ENCODE peak calls at places on chromosomes 3 and 15, in four cellular contexts. I is GM12878, L is K562, V is HepG2. T is an unnamed sample.

GRCh38 chr15:35288580-35288979 is 203.5 kb upstream of the NANOGP8 start:
- DNase-seq in I (no peak), L (no peak), V (no peak), T (no peak)

GRCh38 chr3:157785071-157785826 is 282.0 kb upstream of the VEPH1 start:
- DNase-seq in I (no peak), L (no peak), V (peak), T (no peak)

GRCh38 chr15:85141601-85142185 is 160.0 kb downstream of the PDE8A start:
- DNase-seq in I (no peak), L (no peak), V (no peak), T (no peak)

GRCh38 chr3:149954812-149955211 is 15.9 kb downstream of the PFN2 start:
- DNase-seq in I (no peak), L (no peak), V (no peak), T (no peak)

GRCh38 chr3:105448338-105448982 is 81.8 kb downstream of the ALCAM start:
- DNase-seq in I (no peak), L (no peak), V (no peak), T (no peak)

GRCh38 chr3:33063651-33064051 is 33.3 kb downstream of the GLB1 start:
- DNase-seq in I (peak), L (no peak), V (no peak), T (no peak)

GRCh38 chr15:78950906-78951840 is 6.3 kb upstream of the CTSH start:
- DNase-seq in I (no peak), L (no peak), V (peak), T (no peak)

GRCh38 chr3:154314152-154314551 is 10.1 kb downstream of the DHX36 start:
- DNase-seq in I (no peak), L (no peak), V (no peak), T (no peak)

GRCh38 chr3:159964166-159964973 is 24.3 kb upstream of the IL12A start:
- DNase-seq in I (peak), L (no peak), V (no peak), T (no peak)

GRCh38 chr15:89457086-89457485 is 39.3 kb downstream of the RHCG start:
- DNase-seq in I (no peak), L (peak), V (peak), T (no peak)

GRCh38 chr15:45083223-45083622 is 30.7 kb downstream of the DUOX2 start:
- DNase-seq in I (no peak), L (no peak), V (peak), T (no peak)

GRCh38 chr15:74978503-74978902 is 16.9 kb upstream of the SCAMP5 start:
- DNase-seq in I (no peak), L (no peak), V (no peak), T (no peak)

GRCh38 chr3:54891540-54891897 is 36.3 kb downstream of the LRTM1 start:
- DNase-seq in I (no peak), L (peak), V (peak), T (no peak)

GRCh38 chr3:72482589-72483249 is 365.5 kb downstream of the SHQ1 start:
- DNase-seq in I (peak), L (no peak), V (no peak), T (no peak)

GRCh38 chr15:38217788-38218609 is 34.6 kb upstream of the SPRED1 start:
- DNase-seq in I (no peak), L (no peak), V (no peak), T (no peak)

DNA sequence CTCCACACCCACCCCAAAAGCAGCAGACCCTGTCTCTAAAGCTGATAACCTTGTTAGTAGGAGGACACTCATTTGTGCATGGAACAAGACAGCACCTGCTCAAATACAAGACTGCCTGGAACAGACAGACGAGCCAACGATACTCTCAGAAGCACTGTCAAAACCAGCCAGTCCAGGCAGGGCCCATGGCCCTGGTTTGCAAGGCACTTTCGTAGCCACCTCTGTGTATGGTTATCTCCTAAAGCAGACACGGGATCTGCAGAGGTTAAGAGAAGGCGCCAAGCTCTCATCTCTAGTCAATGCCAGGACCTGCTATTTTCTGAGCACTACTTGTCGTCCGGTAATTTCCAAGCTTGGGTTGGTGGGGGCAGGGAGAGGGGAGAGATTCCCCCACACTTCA is 10.5 kb downstream of the NTRK3 start:
- DNase-seq in I (no peak), L (no peak), V (no peak), T (no peak)
- TF ChIP-seq CBFB in I (no peak), L (no peak), V (no peak), T (no peak)

GRCh38 chr3:5022187-5022965 is 43.1 kb downstream of the BHLHE40 start:
- DNase-seq in I (no peak), L (no peak), V (peak), T (no peak)

GRCh38 chr3:5020262-5020722 is 41.1 kb downstream of the BHLHE40 start:
- DNase-seq in I (no peak), L (no peak), V (no peak), T (no peak)

GRCh38 chr3:5021116-5021515 is 41.9 kb downstream of the BHLHE40 start:
- DNase-seq in I (no peak), L (no peak), V (no peak), T (no peak)

GRCh38 chr3:5022966-5023776 is 43.9 kb downstream of the BHLHE40 start:
- DNase-seq in I (no peak), L (peak), V (peak), T (no peak)

DNA sequence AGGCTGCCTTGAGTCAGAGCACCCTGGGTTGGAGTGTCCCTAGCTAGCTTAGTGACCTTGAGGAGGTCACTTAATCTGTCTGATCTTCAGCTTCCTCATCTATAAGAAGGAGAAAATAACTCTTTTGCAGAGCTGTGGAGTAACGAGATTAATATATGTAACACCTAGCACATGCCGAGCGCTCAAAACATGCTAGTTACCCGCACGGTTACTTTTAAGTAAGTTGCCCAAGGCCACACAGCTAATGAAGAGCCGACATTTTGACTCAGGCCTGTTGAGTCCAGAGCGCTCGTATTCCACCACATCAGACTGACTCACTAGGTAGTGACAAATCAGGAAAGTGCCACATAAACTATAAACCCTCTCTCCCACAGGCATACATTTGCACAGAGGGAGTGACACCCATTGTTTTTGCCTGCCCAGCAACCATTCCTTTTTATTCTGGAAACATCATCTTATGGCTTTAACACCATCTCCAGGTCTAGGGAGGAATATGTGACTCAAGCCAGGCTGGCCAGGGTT is 42.4 kb downstream of the BHLHE40 start:
- DNase-seq in I (no peak), L (no peak), V (peak), T (no peak)
- TF ChIP-seq CBFB in I (no peak), L (no peak), V (no peak), T (no peak)

GRCh38 chr3:58298189-58298588 is 7.9 kb upstream of the RPP14 start:
- DNase-seq in I (no peak), L (no peak), V (no peak), T (no peak)
- TF ChIP-seq CBFB in I (no peak), L (no peak), V (no peak), T (no peak)

DNA sequence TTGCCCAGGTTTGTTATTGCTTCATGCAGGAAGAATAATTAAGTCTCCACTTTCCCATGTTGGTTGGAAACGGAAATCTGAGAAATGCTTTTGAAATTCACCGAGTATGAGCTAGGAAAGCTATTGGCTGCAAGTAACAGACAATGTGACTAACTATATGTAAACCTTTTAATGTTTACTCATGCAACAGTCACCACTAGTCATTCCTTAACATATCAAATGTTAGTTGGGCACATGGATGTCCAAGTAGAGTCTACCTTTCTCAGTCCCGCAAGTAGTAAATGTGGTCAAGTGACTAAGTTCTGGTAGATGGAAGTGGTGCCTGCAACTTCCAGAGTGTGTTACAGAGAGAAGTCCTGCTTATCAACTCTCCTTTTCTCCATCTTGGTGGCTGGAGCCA is 52.5 kb downstream of the KLF15 start:
- DNase-seq in I (no peak), L (no peak), V (no peak), T (no peak)
- TF ChIP-seq CBFB in I (no peak), L (no peak), V (no peak), T (no peak)

DNA sequence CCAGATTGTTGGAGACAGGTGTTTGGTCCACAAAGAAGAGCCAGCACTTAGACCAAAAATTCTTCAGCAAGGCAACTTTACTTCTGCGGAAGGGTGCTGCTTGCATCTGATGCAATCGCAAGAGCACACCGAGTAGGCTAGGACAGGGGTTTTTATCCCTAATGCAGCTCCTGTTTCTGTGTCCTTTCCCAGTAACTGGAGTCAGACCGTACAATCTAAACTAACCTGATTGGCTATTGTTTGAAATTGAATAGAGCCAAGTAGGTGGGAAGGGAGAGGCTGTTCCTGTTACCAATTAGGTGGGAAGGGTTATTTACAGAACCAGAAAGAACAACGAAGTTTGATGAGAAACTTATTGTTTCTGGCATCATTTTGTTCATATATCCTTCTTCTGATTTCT is 77.6 kb downstream of the CHCHD4 start:
- DNase-seq in I (no peak), L (no peak), V (no peak), T (no peak)
- TF ChIP-seq CBFB in I (no peak), L (no peak), V (no peak), T (no peak)

GRCh38 chr15:73560501-73561117 is 72.6 kb downstream of the NPTN start:
- DNase-seq in I (peak), L (peak), V (peak), T (no peak)
- TF ChIP-seq CBFB in I (no peak), L (no peak), V (no peak), T (no peak)

DNA sequence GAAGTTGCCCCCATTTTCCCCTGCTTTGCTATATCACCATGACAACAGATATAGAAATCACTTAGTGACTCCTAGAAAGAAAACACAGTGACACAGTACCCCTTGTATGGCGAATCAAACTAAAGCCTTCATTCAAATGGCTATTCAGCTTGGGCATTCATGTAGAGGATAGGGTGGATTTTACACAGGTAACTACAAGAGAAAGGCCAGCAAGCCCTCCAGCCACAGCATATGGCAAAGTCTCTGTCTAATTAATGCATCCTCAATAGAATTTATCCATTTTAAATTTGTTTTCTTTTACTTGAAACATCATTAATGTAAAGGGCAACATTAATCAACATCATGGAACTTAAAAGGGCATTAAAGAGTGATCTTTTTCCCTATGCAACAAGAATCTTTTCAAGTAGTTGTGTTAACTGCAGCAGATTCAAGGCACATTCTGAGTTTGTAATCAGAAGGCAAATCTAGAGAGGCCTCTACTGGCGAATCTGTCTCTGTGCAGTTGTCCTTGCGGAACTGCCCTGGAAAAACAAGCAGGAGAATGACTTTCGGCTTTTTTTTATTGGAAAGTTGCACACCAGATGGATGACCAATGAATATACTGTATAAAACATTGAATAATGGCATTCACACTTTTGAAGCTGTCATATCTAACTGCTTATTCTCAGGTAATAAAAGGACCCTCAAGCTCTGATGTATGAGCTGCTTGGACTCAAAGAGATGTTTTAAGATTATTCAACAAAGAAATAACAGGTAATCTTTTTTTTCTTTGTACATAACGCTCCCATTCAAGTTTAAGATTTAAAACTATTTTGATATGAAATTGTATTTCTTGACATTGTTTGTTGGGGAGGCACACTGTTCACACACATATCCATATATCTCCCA is 621.6 kb upstream of the AGTR1 start:
- DNase-seq in I (no peak), L (no peak), V (peak), T (peak)
- TF ChIP-seq CBFB in I (no peak), L (no peak), V (no peak), T (no peak)

GRCh38 chr3:3708769-3709115 is 90.5 kb upstream of the LRRN1 start:
- DNase-seq in I (no peak), L (no peak), V (no peak), T (no peak)

GRCh38 chr3:3707858-3708768 is 91.1 kb upstream of the LRRN1 start:
- DNase-seq in I (no peak), L (no peak), V (no peak), T (no peak)

GRCh38 chr3:3701949-3702348 is 97.3 kb upstream of the LRRN1 start:
- DNase-seq in I (no peak), L (no peak), V (no peak), T (no peak)

GRCh38 chr3:3699816-3700633 is 99.2 kb upstream of the LRRN1 start:
- DNase-seq in I (no peak), L (no peak), V (no peak), T (no peak)

DNA sequence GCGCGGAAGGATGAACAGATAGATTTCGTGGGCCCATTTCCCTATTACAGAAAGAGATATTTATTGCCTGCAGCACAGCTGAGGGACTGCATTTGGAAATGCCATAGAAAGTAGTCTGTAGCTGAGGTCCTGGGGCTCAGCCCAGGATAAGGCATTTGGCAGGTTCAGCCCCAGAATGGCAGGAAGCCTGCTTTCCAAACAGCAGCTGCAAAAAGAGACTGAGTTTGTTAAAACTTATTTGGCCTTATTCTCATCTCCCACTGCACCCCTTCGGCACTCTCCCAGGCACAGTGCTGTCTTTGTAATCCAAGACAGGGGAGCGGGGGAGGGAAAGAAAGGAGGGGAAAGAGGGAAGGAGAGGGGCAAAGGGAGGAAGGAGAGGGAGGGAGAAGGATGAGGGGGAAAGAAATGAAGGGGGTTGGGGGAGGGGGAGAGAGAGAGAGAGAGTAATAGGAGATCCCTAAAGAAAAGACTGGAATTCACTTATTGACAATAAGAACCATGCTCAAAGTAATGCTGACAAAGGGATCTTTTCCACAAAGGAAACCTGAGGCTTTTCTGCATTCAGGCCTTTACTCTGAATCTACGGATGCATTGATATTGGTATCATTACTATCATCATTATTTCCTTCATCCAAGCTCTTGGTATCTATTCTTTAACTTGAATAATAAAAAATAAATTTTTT is 94.0 kb upstream of the LRRN1 start:
- DNase-seq in I (no peak), L (no peak), V (no peak), T (no peak)
- TF ChIP-seq CBFB in I (no peak), L (no peak), V (no peak), T (no peak)

DNA sequence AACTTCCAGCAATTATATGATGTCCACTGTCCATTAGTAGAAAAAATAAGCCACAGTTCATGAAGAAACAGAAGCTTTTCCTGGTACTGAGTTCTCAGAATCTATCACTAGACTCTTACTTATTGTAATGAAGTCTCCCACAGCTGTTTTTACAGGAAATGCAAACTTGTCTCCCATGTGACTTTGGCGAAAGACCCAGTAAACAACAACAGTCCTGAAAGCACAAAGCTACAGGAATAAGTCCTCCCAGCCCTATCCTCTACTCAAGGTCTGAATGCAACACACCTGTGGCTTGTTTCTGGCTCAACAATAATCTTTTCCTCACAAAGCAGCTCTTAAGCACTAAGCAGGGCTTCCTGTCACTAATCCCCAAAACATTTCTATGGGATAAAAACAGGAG is 55.8 kb downstream of the EOMES start:
- DNase-seq in I (no peak), L (no peak), V (no peak), T (no peak)
- TF ChIP-seq CBFB in I (no peak), L (no peak), V (no peak), T (no peak)

DNA sequence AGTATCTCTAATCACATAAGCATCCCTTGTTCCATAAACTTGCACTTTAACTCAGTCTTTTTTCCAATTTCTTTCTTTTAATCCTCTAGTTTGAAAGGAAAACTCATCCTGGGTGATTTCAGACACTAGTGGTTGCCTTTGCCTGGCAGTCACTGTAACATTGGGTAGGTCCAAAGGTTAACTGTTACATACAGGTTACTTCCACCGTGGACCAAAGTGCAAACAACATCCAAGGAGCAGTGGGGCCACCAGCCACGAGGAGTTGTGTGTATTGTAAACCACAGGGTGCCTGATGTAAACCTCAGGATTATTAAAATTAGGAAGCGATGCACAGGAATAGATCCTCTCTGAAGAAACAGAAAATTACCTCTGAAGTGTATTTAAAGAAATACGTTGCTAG is 75.0 kb downstream of the HCN4 start:
- DNase-seq in I (no peak), L (no peak), V (peak), T (no peak)
- TF ChIP-seq CBFB in I (no peak), L (no peak), V (no peak), T (no peak)